ENCODE peak calls at places on chromosomes 11 and 22, in four cellular contexts. Q, B, C and A are unnamed samples.
A peak's percentile ranks its signal among the peaks of the same experiment; 100 is the strongest.

GRCh38 chr11:28086569-28086968 is 21.4 kb downstream of the KIF18A start:
- DNase-seq in Q (no peak), B (no peak), C (no peak), A (no peak)

GRCh38 chr22:29679316-29679715 is 40.5 kb upstream of the CABP7 start:
- DNase-seq in Q (no peak), B (no peak), C (no peak), A (no peak)

GRCh38 chr22:27487600-27488450 is 313.7 kb downstream of the MN1 start:
- DNase-seq in Q (no peak), B (no peak), C (peak; percentile 31), A (no peak)

GRCh38 chr11:118911113-118911879 is 14.4 kb downstream of the BCL9L start:
- DNase-seq in Q (no peak), B (no peak), C (peak; percentile 78), A (no peak)

GRCh38 chr11:121467965-121468364 is 15.2 kb upstream of the SORL1-AS1 start:
- DNase-seq in Q (no peak), B (peak; percentile 73), C (no peak), A (peak; percentile 59)

GRCh38 chr22:46878549-46878948 is 116.1 kb downstream of the TBC1D22A start:
- DNase-seq in Q (no peak), B (no peak), C (peak; percentile 15), A (no peak)

GRCh38 chr22:22882033-22882717 is 5.4 kb upstream of the IGLL5 start:
- DNase-seq in Q (peak; percentile 22), B (no peak), C (no peak), A (no peak)

GRCh38 chr11:19867064-19867463 is 154.4 kb downstream of the NAV2 start:
- DNase-seq in Q (peak; percentile 31), B (no peak), C (no peak), A (no peak)

GRCh38 chr11:3153291-3153861 is 11.7 kb downstream of the OSBPL5 start:
- DNase-seq in Q (no peak), B (no peak), C (no peak), A (no peak)

GRCh38 chr11:34190192-34191139 is 85.0 kb downstream of the NAT10 start:
- DNase-seq in Q (no peak), B (no peak), C (no peak), A (no peak)

GRCh38 chr11:125273519-125274000 is 109.0 kb downstream of the PKNOX2 start:
- DNase-seq in Q (no peak), B (no peak), C (no peak), A (no peak)

GRCh38 chr22:44516841-44517240 is 18.8 kb upstream of the RTL6 start:
- DNase-seq in Q (no peak), B (no peak), C (no peak), A (no peak)

GRCh38 chr11:31804439-31805036 is 6.6 kb downstream of the PAX6 start:
- DNase-seq in Q (no peak), B (no peak), C (no peak), A (no peak)

GRCh38 chr22:35910013-35910860 is 118.4 kb downstream of the RBFOX2 start:
- DNase-seq in Q (no peak), B (no peak), C (no peak), A (no peak)

GRCh38 chr22:37242395-37242918 is 1.6 kb downstream of the RAC2 start:
- DNase-seq in Q (no peak), B (peak; percentile 82), C (no peak), A (peak; percentile 85)

GRCh38 chr11:132318421-132319157 is 948.2 kb downstream of the NTM start:
- DNase-seq in Q (no peak), B (no peak), C (no peak), A (no peak)

GRCh38 chr11:111419641-111420327 is 40.7 kb upstream of the POU2AF1 start:
- DNase-seq in Q (no peak), B (no peak), C (no peak), A (no peak)

GRCh38 chr11:120568572-120569307 is 57.2 kb downstream of the GRIK4 start:
- DNase-seq in Q (no peak), B (no peak), C (no peak), A (no peak)

GRCh38 chr11:1157645-1158591 is at the start of gene MUC5AC:
- DNase-seq in Q (no peak), B (no peak), C (peak; percentile 51), A (no peak)

GRCh38 chr11:117816151-117816741 is 8.3 kb downstream of the FXYD2 start:
- DNase-seq in Q (peak; percentile 29), B (no peak), C (peak; percentile 60), A (no peak)

GRCh38 chr11:69270929-69271328 is 23.0 kb upstream of the MYEOV start:
- DNase-seq in Q (no peak), B (no peak), C (no peak), A (no peak)

GRCh38 chr11:68950268-68950667 is 30.5 kb downstream of the MRGPRD start:
- DNase-seq in Q (no peak), B (no peak), C (peak; percentile 47), A (no peak)

GRCh38 chr22:37330200-37331033 is 48.1 kb downstream of the CYTH4 start:
- DNase-seq in Q (peak; percentile 28), B (peak; percentile 18), C (peak; percentile 87), A (no peak)

GRCh38 chr11:134762248-134763029 is 350.4 kb upstream of the B3GAT1 start:
- DNase-seq in Q (no peak), B (no peak), C (no peak), A (no peak)

GRCh38 chr11:20192151-20192550 is 31.9 kb upstream of the DBX1 start:
- DNase-seq in Q (no peak), B (no peak), C (no peak), A (no peak)

GRCh38 chr11:111632798-111633197 is 30.5 kb downstream of the SIK2 start:
- DNase-seq in Q (no peak), B (no peak), C (no peak), A (no peak)

GRCh38 chr11:8719260-8720190 is 36.9 kb downstream of the RPL27A start:
- DNase-seq in Q (no peak), B (no peak), C (peak; percentile 70), A (no peak)